ENCODE peak calls at places on chromosomes 6 and 20, in seven cellular contexts. R, Q, H, N, U, I and D are unnamed samples.

GRCh38 chr6:154502564-154502963 is 7.9 kb downstream of the CNKSR3 start:
- DNase-seq in R (no peak), Q (no peak), H (no peak), N (no peak), U (no peak), I (no peak), D (no peak)

GRCh38 chr20:5504061-5504739 is 187.4 kb upstream of the PROKR2 start:
- DNase-seq in R (peak), Q (no peak), H (peak), N (no peak), U (peak), I (peak), D (no peak)

GRCh38 chr20:20465259-20465658 is 97.4 kb downstream of the INSM1 start:
- DNase-seq in R (no peak), Q (no peak), H (no peak), N (no peak), U (no peak), I (no peak), D (no peak)

GRCh38 chr20:22931653-22932052 is 103.5 kb upstream of the SSTR4 start:
- DNase-seq in R (peak), Q (no peak), H (no peak), N (no peak), U (no peak), I (no peak), D (no peak)

GRCh38 chr20:38871560-38871953 is 54.7 kb upstream of the FAM83D start:
- DNase-seq in R (no peak), Q (no peak), H (no peak), N (no peak), U (no peak), I (no peak), D (no peak)

GRCh38 chr20:16607364-16608264 is 34.4 kb upstream of the KIF16B start:
- DNase-seq in R (peak), Q (no peak), H (no peak), N (no peak), U (no peak), I (no peak), D (no peak)

GRCh38 chr6:111810321-111811235 is 62.7 kb downstream of the FYN start:
- DNase-seq in R (no peak), Q (no peak), H (no peak), N (no peak), U (no peak), I (no peak), D (no peak)

GRCh38 chr6:13281630-13282156 is 46.6 kb downstream of the TBC1D7 start:
- DNase-seq in R (no peak), Q (no peak), H (no peak), N (no peak), U (no peak), I (no peak), D (no peak)

GRCh38 chr6:30122515-30122914 is 9.6 kb upstream of the TRIM31 start:
- DNase-seq in R (no peak), Q (no peak), H (no peak), N (no peak), U (no peak), I (peak), D (no peak)

GRCh38 chr6:89411269-89412070 is 603 bp downstream of the RRAGD start:
- DNase-seq in R (peak), Q (no peak), H (peak), N (no peak), U (peak), I (no peak), D (no peak)

GRCh38 chr6:27545271-27546046 is 72.6 kb upstream of the ZNF184 start:
- DNase-seq in R (no peak), Q (no peak), H (peak), N (no peak), U (no peak), I (no peak), D (peak)